ENCODE peak calls at places on chromosomes 16 and 17, in six cellular contexts. U is hippocampal formation, Z is WTC11, A is NCI-H774, D is DMS153, Q is iris pigment epithelial cell. B is an unnamed sample.

GRCh38 chr16:27550582-27550920 is 607 bp downstream of the KATNIP start:
- DNase-seq in U (no peak), Z (no peak), A (no peak), D (no peak), Q (no peak), B (no peak)

GRCh38 chr17:7095642-7096041 is 15.6 kb upstream of the CLEC10A start:
- DNase-seq in U (no peak), Z (no peak), A (peak), D (no peak), Q (no peak), B (no peak)

GRCh38 chr17:49401971-49402491 is 12.7 kb downstream of the PHB1 start:
- DNase-seq in U (peak), Z (no peak), A (no peak), D (no peak), Q (no peak), B (no peak)

GRCh38 chr17:16262201-16262600 is 45.2 kb downstream of the PIGL start:
- DNase-seq in U (no peak), Z (no peak), A (no peak), D (no peak), Q (no peak), B (no peak)

GRCh38 chr17:65072577-65073178 is 16.1 kb upstream of the GNA13 start:
- DNase-seq in U (no peak), Z (no peak), A (no peak), D (no peak), Q (no peak), B (no peak)

GRCh38 chr16:66427871-66428681 is 981 bp downstream of the BEAN1 start:
- DNase-seq in U (no peak), Z (peak), A (no peak), D (no peak), Q (no peak), B (peak)

GRCh38 chr17:38452719-38453118 is 24.5 kb downstream of the ARHGAP23 start:
- DNase-seq in U (no peak), Z (no peak), A (no peak), D (no peak), Q (no peak), B (no peak)

GRCh38 chr16:70734522-70734921 is 48.7 kb upstream of the MTSS2 start:
- DNase-seq in U (no peak), Z (no peak), A (no peak), D (no peak), Q (no peak), B (no peak)

GRCh38 chr16:73390936-73391335 is 343.0 kb upstream of the ZFHX3 start:
- DNase-seq in U (no peak), Z (no peak), A (no peak), D (no peak), Q (no peak), B (no peak)

GRCh38 chr17:66326476-66327047 is 24.1 kb downstream of the PRKCA start:
- DNase-seq in U (no peak), Z (no peak), A (no peak), D (no peak), Q (no peak), B (peak)

GRCh38 chr17:28712037-28712704 is 483 bp upstream of the PROCA1 start:
- DNase-seq in U (no peak), Z (peak), A (no peak), D (peak), Q (no peak), B (no peak)

GRCh38 chr16:2919511-2920255 is 8.0 kb downstream of the FLYWCH1 start:
- DNase-seq in U (peak), Z (peak), A (no peak), D (peak), Q (peak), B (peak)

GRCh38 chr17:35238817-35239216 is 4.1 kb upstream of the SLFN5 start:
- DNase-seq in U (no peak), Z (no peak), A (no peak), D (no peak), Q (peak), B (peak)

GRCh38 chr16:89502319-89502843 is 5.8 kb upstream of the SPG7 start:
- DNase-seq in U (no peak), Z (no peak), A (no peak), D (no peak), Q (peak), B (peak)

GRCh38 chr16:87584271-87584670 is 18.0 kb upstream of the JPH3 start:
- DNase-seq in U (no peak), Z (no peak), A (no peak), D (no peak), Q (peak), B (peak)

GRCh38 chr16:492211-492875 is 35.2 kb upstream of the CAPN15 start:
- DNase-seq in U (no peak), Z (no peak), A (no peak), D (no peak), Q (no peak), B (no peak)

GRCh38 chr17:58219789-58220183 is 731 bp upstream of the MKS1 start:
- DNase-seq in U (no peak), Z (no peak), A (no peak), D (no peak), Q (no peak), B (no peak)

GRCh38 chr17:60102632-60103047 is 23.9 kb upstream of the HEATR6 start:
- DNase-seq in U (no peak), Z (no peak), A (no peak), D (no peak), Q (peak), B (peak)

GRCh38 chr16:58378401-58378800 is 13.9 kb upstream of the GINS3 start:
- DNase-seq in U (no peak), Z (no peak), A (no peak), D (no peak), Q (no peak), B (no peak)